ENCODE peak calls at places on chromosomes 5 and 9, in nine cellular contexts. Y is SK-N-SH; K is OCI-M1; Q is GDM1; L is globus pallidus; F is activated CD8-positive, alpha-beta memory T cell treated with anti-CD3 and anti-CD28 coated beads, Interleukin-2, amount 50 U/mL, for 48 hours; X is NCI-H2171 treated with DMSO at 0.1 percent for 48 hours; G is amniotic stem cell; V is GM12865. O is an unnamed sample.

GRCh38 chr5:98031496-98031895 is 742.0 kb upstream of the RGMB start:
- DNase-seq in Y (no peak), K (peak; percentile 25), Q (no peak), L (no peak), F (no peak), X (no peak), G (no peak), V (peak; percentile 37), O (no peak)

GRCh38 chr5:58958701-58959100 is 375.8 kb downstream of the RAB3C start:
- DNase-seq in Y (no peak), K (no peak), Q (no peak), L (no peak), F (no peak), X (no peak), G (no peak), V (peak; percentile 36), O (no peak)

GRCh38 chr9:89430995-89431394 is 66.9 kb downstream of the SEMA4D start:
- DNase-seq in Y (no peak), K (no peak), Q (no peak), L (no peak), F (no peak), X (no peak), G (no peak), V (no peak), O (no peak)

GRCh38 chr9:124510650-124511425 is 3.6 kb upstream of the NR5A1 start:
- DNase-seq in Y (peak; percentile 14), K (no peak), Q (no peak), L (no peak), F (no peak), X (no peak), G (no peak), V (no peak), O (no peak)

GRCh38 chr9:132288371-132288770 is 66.4 kb downstream of the SETX start:
- DNase-seq in Y (no peak), K (no peak), Q (no peak), L (no peak), F (no peak), X (no peak), G (no peak), V (no peak), O (no peak)

GRCh38 chr9:2691626-2692025 is 25.7 kb upstream of the KCNV2 start:
- DNase-seq in Y (no peak), K (no peak), Q (no peak), L (no peak), F (no peak), X (no peak), G (no peak), V (no peak), O (no peak)

GRCh38 chr9:131407717-131408195 is 13.9 kb downstream of the PRRC2B start:
- DNase-seq in Y (no peak), K (no peak), Q (no peak), L (peak; percentile 81), F (no peak), X (no peak), G (no peak), V (no peak), O (peak; percentile 77)

GRCh38 chr5:5229405-5229804 is 89.3 kb downstream of the ADAMTS16 start:
- DNase-seq in Y (no peak), K (no peak), Q (no peak), L (no peak), F (no peak), X (no peak), G (no peak), V (no peak), O (peak; percentile 75)

GRCh38 chr5:169742773-169743296 is 105.8 kb downstream of the DOCK2 start:
- DNase-seq in Y (no peak), K (no peak), Q (no peak), L (no peak), F (no peak), X (peak; percentile 87), G (no peak), V (no peak), O (no peak)

GRCh38 chr9:37729499-37729898 is 24.1 kb upstream of the TRMT10B start:
- DNase-seq in Y (no peak), K (no peak), Q (no peak), L (no peak), F (no peak), X (no peak), G (no peak), V (no peak), O (no peak)

GRCh38 chr9:73073337-73074175 is 78.1 kb upstream of the ANXA1 start:
- DNase-seq in Y (no peak), K (no peak), Q (no peak), L (no peak), F (no peak), X (no peak), G (no peak), V (no peak), O (no peak)

GRCh38 chr5:16916262-16916878 is 19.7 kb downstream of the MYO10 start:
- DNase-seq in Y (no peak), K (peak; percentile 21), Q (no peak), L (no peak), F (no peak), X (no peak), G (peak; percentile 89), V (no peak), O (no peak)

GRCh38 chr5:131224387-131225191 is 39.3 kb upstream of the CDC42SE2 start:
- DNase-seq in Y (no peak), K (peak; percentile 55), Q (no peak), L (peak; percentile 47), F (no peak), X (no peak), G (no peak), V (peak; percentile 91), O (no peak)